ENCODE peak calls at places on chromosomes 16 and 17, in nine cellular contexts. M is HepG2, S is fibroblast of lung, A is fibroblast of mammary gland, G is C1 segment of cervical spinal cord, U is Right ventricle myocardium superior, E is AG09309, Q is M059J, H is coronary artery. D is an unnamed sample.

GRCh38 chr16:57592591-57593003 is 35.8 kb upstream of the ADGRG1 start:
- DNase-seq in M (no peak), S (no peak), A (no peak), G (no peak), U (peak; percentile 56), E (no peak), Q (no peak), H (no peak), D (no peak)

GRCh38 chr17:49013311-49014205 is 16.4 kb downstream of the IGF2BP1 start:
- DNase-seq in M (no peak), S (no peak), A (no peak), G (no peak), U (no peak), E (no peak), Q (no peak), H (no peak), D (no peak)

GRCh38 chr16:86391486-86391885 is 118.8 kb upstream of the FOXF1 start:
- DNase-seq in M (no peak), S (peak; percentile 64), A (no peak), G (no peak), U (no peak), E (no peak), Q (peak; percentile 95), H (no peak), D (no peak)

GRCh38 chr17:2929881-2930533 is 133.4 kb downstream of the OR1D5 start:
- DNase-seq in M (peak; percentile 29), S (peak; percentile 16), A (peak; percentile 49), G (no peak), U (peak; percentile 52), E (no peak), Q (peak; percentile 39), H (no peak), D (no peak)

GRCh38 chr17:55163408-55163807 is 101.4 kb upstream of the HLF start:
- DNase-seq in M (no peak), S (no peak), A (no peak), G (no peak), U (no peak), E (no peak), Q (no peak), H (no peak), D (no peak)

GRCh38 chr16:75482434-75483205 is 12.6 kb downstream of the CHST6 start:
- DNase-seq in M (no peak), S (no peak), A (no peak), G (peak; percentile 14), U (no peak), E (no peak), Q (peak; percentile 28), H (no peak), D (no peak)

GRCh38 chr17:15655162-15655561 is 28.9 kb downstream of the TRIM16 start:
- DNase-seq in M (no peak), S (peak; percentile 66), A (no peak), G (no peak), U (no peak), E (no peak), Q (peak; percentile 8), H (no peak), D (no peak)

GRCh38 chr17:48595107-48595999 is 1.8 kb upstream of the HOXB5 start:
- DNase-seq in M (no peak), S (no peak), A (no peak), G (no peak), U (no peak), E (no peak), Q (no peak), H (no peak), D (no peak)

GRCh38 chr17:19900809-19901208 is 33.1 kb upstream of the ULK2 start:
- DNase-seq in M (no peak), S (no peak), A (no peak), G (no peak), U (no peak), E (no peak), Q (peak; percentile 82), H (no peak), D (no peak)

GRCh38 chr16:4318171-4318910 is 2.5 kb downstream of the GLIS2 start:
- DNase-seq in M (no peak), S (peak; percentile 60), A (no peak), G (no peak), U (no peak), E (no peak), Q (no peak), H (no peak), D (no peak)

GRCh38 chr16:71669926-71670536 is 44.0 kb downstream of the MARVELD3 start:
- DNase-seq in M (no peak), S (no peak), A (no peak), G (no peak), U (no peak), E (no peak), Q (peak; percentile 2), H (no peak), D (no peak)

GRCh38 chr17:2710804-2711607 is 558 bp downstream of the CLUH start:
- DNase-seq in M (peak; percentile 75), S (no peak), A (no peak), G (no peak), U (peak; percentile 47), E (no peak), Q (no peak), H (no peak), D (no peak)

GRCh38 chr16:53530046-53530445 is 27.0 kb upstream of the AKTIP start:
- DNase-seq in M (no peak), S (no peak), A (no peak), G (no peak), U (no peak), E (no peak), Q (no peak), H (no peak), D (no peak)

GRCh38 chr16:84088695-84089395 is 27.9 kb downstream of the MBTPS1 start:
- DNase-seq in M (peak; percentile 24), S (no peak), A (no peak), G (no peak), U (peak; percentile 78), E (no peak), Q (peak; percentile 4), H (no peak), D (no peak)

GRCh38 chr17:68868708-68869107 is 86.5 kb downstream of the ABCA8 start:
- DNase-seq in M (no peak), S (peak; percentile 32), A (peak; percentile 51), G (no peak), U (no peak), E (no peak), Q (peak; percentile 9), H (no peak), D (no peak)

GRCh38 chr17:75087558-75088453 is at the start of gene SLC16A5:
- DNase-seq in M (peak; percentile 91), S (peak; percentile 71), A (peak; percentile 65), G (peak; percentile 29), U (peak; percentile 94), E (no peak), Q (no peak), H (peak; percentile 81), D (no peak)

GRCh38 chr16:3259097-3259496 is 2.7 kb upstream of the MEFV start:
- DNase-seq in M (peak; percentile 61), S (no peak), A (peak; percentile 44), G (peak; percentile 30), U (no peak), E (peak; percentile 72), Q (peak; percentile 16), H (no peak), D (no peak)

GRCh38 chr17:79852748-79853147 is 13.5 kb upstream of the CBX4 start:
- DNase-seq in M (no peak), S (peak; percentile 81), A (peak; percentile 50), G (no peak), U (no peak), E (no peak), Q (peak; percentile 67), H (no peak), D (no peak)

GRCh38 chr16:50419116-50419515 is 50.3 kb upstream of the BRD7 start:
- DNase-seq in M (no peak), S (no peak), A (no peak), G (no peak), U (no peak), E (no peak), Q (no peak), H (no peak), D (no peak)

GRCh38 chr16:50464325-50465290 is 83.6 kb upstream of the NKD1 start:
- DNase-seq in M (no peak), S (no peak), A (no peak), G (no peak), U (no peak), E (no peak), Q (no peak), H (no peak), D (no peak)

GRCh38 chr17:77364381-77364911 is 223.7 kb downstream of the SEC14L1 start:
- DNase-seq in M (no peak), S (no peak), A (no peak), G (no peak), U (peak; percentile 18), E (no peak), Q (no peak), H (peak; percentile 69), D (no peak)

GRCh38 chr16:22787456-22788189 is 26.3 kb upstream of the HS3ST2 start:
- DNase-seq in M (no peak), S (peak; percentile 32), A (peak; percentile 95), G (no peak), U (no peak), E (peak; percentile 88), Q (peak; percentile 97), H (no peak), D (no peak)

GRCh38 chr16:14369734-14370598 is 260.1 kb downstream of the PARN start:
- DNase-seq in M (no peak), S (no peak), A (peak; percentile 60), G (no peak), U (peak; percentile 82), E (no peak), Q (peak; percentile 68), H (no peak), D (no peak)

GRCh38 chr16:17068524-17068923 is 402.2 kb downstream of the XYLT1 start:
- DNase-seq in M (no peak), S (no peak), A (no peak), G (no peak), U (no peak), E (no peak), Q (no peak), H (no peak), D (no peak)

GRCh38 chr16:84999857-85000480 is 11.4 kb downstream of the ZDHHC7 start:
- DNase-seq in M (no peak), S (no peak), A (no peak), G (no peak), U (no peak), E (no peak), Q (no peak), H (no peak), D (no peak)

GRCh38 chr17:7688808-7689316 is 585 bp downstream of the WRAP53 start:
- DNase-seq in M (no peak), S (no peak), A (no peak), G (no peak), U (no peak), E (no peak), Q (no peak), H (no peak), D (no peak)

GRCh38 chr17:59890720-59891119 is 2.0 kb downstream of the TUBD1 start:
- DNase-seq in M (peak; percentile 61), S (peak; percentile 20), A (peak; percentile 56), G (no peak), U (no peak), E (no peak), Q (peak; percentile 25), H (no peak), D (no peak)

GRCh38 chr17:62652251-62653001 is 25.0 kb downstream of the MRC2 start:
- DNase-seq in M (no peak), S (peak; percentile 86), A (peak; percentile 70), G (peak; percentile 30), U (peak; percentile 83), E (no peak), Q (peak; percentile 91), H (peak; percentile 88), D (peak; percentile 14)

GRCh38 chr16:57791156-57791902 is 11.0 kb downstream of the KIFC3 start:
- DNase-seq in M (no peak), S (no peak), A (no peak), G (no peak), U (peak; percentile 70), E (no peak), Q (no peak), H (no peak), D (no peak)

GRCh38 chr16:47016700-47017133 is 43.2 kb upstream of the DNAJA2 start:
- DNase-seq in M (no peak), S (no peak), A (no peak), G (no peak), U (no peak), E (no peak), Q (no peak), H (no peak), D (no peak)

D was measured in anterior cingulate cortex.